ENCODE peak calls at places on chromosomes 12 and 14, in six cellular contexts. U is nucleus accumbens, T is SW 1271, I is NCI-H1436, G is AG08395, L is cardiac muscle cell. F is an unnamed sample.

GRCh38 chr12:22229652-22230279 is 104.7 kb downstream of the ST8SIA1 start:
- DNase-seq in U (no peak), T (no peak), I (no peak), G (no peak), L (no peak), F (no peak)

GRCh38 chr12:123242083-123242904 is 9.1 kb downstream of the MTRFR start:
- DNase-seq in U (no peak), T (no peak), I (peak; percentile 32), G (no peak), L (peak; percentile 23), F (peak; percentile 88)

GRCh38 chr14:51828017-51828797 is 32.2 kb upstream of the GNG2 start:
- DNase-seq in U (no peak), T (peak; percentile 16), I (peak; percentile 56), G (peak; percentile 91), L (no peak), F (no peak)

GRCh38 chr12:101590383-101590782 is 4.4 kb upstream of the MYBPC1 start:
- DNase-seq in U (no peak), T (no peak), I (no peak), G (no peak), L (no peak), F (no peak)

GRCh38 chr12:120668091-120668796 is 18.7 kb upstream of the MLEC start:
- DNase-seq in U (no peak), T (no peak), I (no peak), G (no peak), L (no peak), F (no peak)

GRCh38 chr12:39807043-39807442 is 187.4 kb upstream of the ABCD2 start:
- DNase-seq in U (no peak), T (no peak), I (no peak), G (no peak), L (peak; percentile 15), F (peak; percentile 19)

GRCh38 chr12:67648306-67649164 is at the start of gene DYRK2:
- DNase-seq in U (peak; percentile 63), T (peak; percentile 52), I (peak; percentile 73), G (peak; percentile 83), L (peak; percentile 92), F (peak; percentile 62)

GRCh38 chr12:4286228-4286627 is 12.7 kb downstream of the CCND2 start:
- DNase-seq in U (no peak), T (no peak), I (no peak), G (no peak), L (no peak), F (no peak)

GRCh38 chr14:101125313-101125712 is 221.8 kb upstream of the RTL1 start:
- DNase-seq in U (no peak), T (no peak), I (no peak), G (no peak), L (no peak), F (no peak)

GRCh38 chr14:98826618-98827017 is 445.4 kb downstream of the BCL11B start:
- DNase-seq in U (no peak), T (no peak), I (no peak), G (no peak), L (no peak), F (no peak)

GRCh38 chr12:12439636-12440035 is 82.8 kb downstream of the BORCS5 start:
- DNase-seq in U (no peak), T (no peak), I (no peak), G (no peak), L (no peak), F (no peak)

GRCh38 chr12:65673732-65674131 is 150.6 kb upstream of the HMGA2 start:
- DNase-seq in U (no peak), T (peak; percentile 46), I (no peak), G (no peak), L (no peak), F (no peak)

GRCh38 chr12:108568653-108569154 is 6.3 kb downstream of the ISCU start:
- DNase-seq in U (no peak), T (no peak), I (no peak), G (no peak), L (no peak), F (no peak)

GRCh38 chr14:101372894-101373640 is 188.2 kb upstream of the DIO3 start:
- DNase-seq in U (no peak), T (no peak), I (no peak), G (no peak), L (no peak), F (no peak)

GRCh38 chr12:46998811-46999368 is 80.5 kb upstream of the PCED1B start:
- DNase-seq in U (no peak), T (peak; percentile 8), I (no peak), G (peak; percentile 76), L (no peak), F (no peak)

F was measured in cerebellar cortex.